ENCODE peak calls at places on chromosomes 4 and X, in ten cellular contexts. I, H, J, W, P, E, C, L, U and G are unnamed samples.

GRCh38 chr4:153490985-153491483 is 24.9 kb downstream of the TMEM131L start:
- DNase-seq in I (no peak), H (no peak), J (no peak), W (no peak), P (peak), E (no peak), C (no peak), L (no peak), U (no peak), G (no peak)

GRCh38 chrX:45851434-45851991 is 650.8 kb upstream of the DIPK2B start:
- DNase-seq in I (no peak), H (no peak), J (peak), W (no peak), P (no peak), E (no peak), C (peak), L (peak), U (no peak), G (no peak)

GRCh38 chrX:118026631-118027030 is 90.0 kb downstream of the KLHL13 start:
- DNase-seq in I (no peak), H (no peak), J (no peak), W (no peak), P (no peak), E (no peak), C (no peak), L (no peak), U (no peak), G (no peak)

GRCh38 chrX:43456056-43456455 is 200.0 kb upstream of the MAOA start:
- DNase-seq in I (no peak), H (no peak), J (no peak), W (no peak), P (no peak), E (no peak), C (no peak), L (no peak), U (no peak), G (no peak)

GRCh38 chr4:153260152-153260551 is 55.9 kb downstream of the TRIM2 start:
- DNase-seq in I (no peak), H (no peak), J (peak), W (no peak), P (no peak), E (no peak), C (no peak), L (no peak), U (no peak), G (no peak)

GRCh38 chrX:32530802-32531403 is 680.4 kb downstream of the DMD start:
- DNase-seq in I (peak), H (peak), J (peak), W (peak), P (peak), E (no peak), C (no peak), L (no peak), U (peak), G (no peak)

GRCh38 chrX:152601848-152602616 is 35.7 kb upstream of the GABRQ start:
- DNase-seq in I (no peak), H (peak), J (peak), W (peak), P (peak), E (no peak), C (no peak), L (no peak), U (no peak), G (no peak)

GRCh38 chrX:122134291-122134690 is 1049.8 kb upstream of the GRIA3 start:
- DNase-seq in I (no peak), H (no peak), J (no peak), W (no peak), P (no peak), E (no peak), C (no peak), L (no peak), U (no peak), G (no peak)

GRCh38 chrX:71095555-71095970 is at the start of gene FOXO4:
- DNase-seq in I (peak), H (peak), J (peak), W (peak), P (peak), E (peak), C (peak), L (peak), U (peak), G (peak)

GRCh38 chrX:134764202-134764785 is 106.0 kb upstream of the PLAC1 start:
- DNase-seq in I (peak), H (no peak), J (peak), W (peak), P (peak), E (no peak), C (no peak), L (no peak), U (no peak), G (no peak)

GRCh38 chr4:37054670-37055069 is 189.9 kb upstream of the NWD2 start:
- DNase-seq in I (no peak), H (no peak), J (peak), W (no peak), P (no peak), E (no peak), C (no peak), L (no peak), U (no peak), G (no peak)

GRCh38 chr4:80340036-80340435 is 4.5 kb downstream of the CFAP299 start:
- DNase-seq in I (peak), H (no peak), J (no peak), W (no peak), P (no peak), E (no peak), C (no peak), L (no peak), U (peak), G (no peak)

GRCh38 chr4:10728016-10728415 is 43.4 kb upstream of the CLNK start:
- DNase-seq in I (no peak), H (no peak), J (no peak), W (no peak), P (no peak), E (no peak), C (no peak), L (no peak), U (no peak), G (no peak)

GRCh38 chr4:145176641-145177432 is 3.6 kb downstream of the OTUD4 start:
- DNase-seq in I (no peak), H (no peak), J (no peak), W (no peak), P (peak), E (no peak), C (no peak), L (no peak), U (no peak), G (no peak)
- H3K4me3 ChIP-seq in I (peak), H (peak), J (no peak), W (no peak), P (peak), E (peak), C (peak), L (no peak), U (no peak), G (no peak)

DNA sequence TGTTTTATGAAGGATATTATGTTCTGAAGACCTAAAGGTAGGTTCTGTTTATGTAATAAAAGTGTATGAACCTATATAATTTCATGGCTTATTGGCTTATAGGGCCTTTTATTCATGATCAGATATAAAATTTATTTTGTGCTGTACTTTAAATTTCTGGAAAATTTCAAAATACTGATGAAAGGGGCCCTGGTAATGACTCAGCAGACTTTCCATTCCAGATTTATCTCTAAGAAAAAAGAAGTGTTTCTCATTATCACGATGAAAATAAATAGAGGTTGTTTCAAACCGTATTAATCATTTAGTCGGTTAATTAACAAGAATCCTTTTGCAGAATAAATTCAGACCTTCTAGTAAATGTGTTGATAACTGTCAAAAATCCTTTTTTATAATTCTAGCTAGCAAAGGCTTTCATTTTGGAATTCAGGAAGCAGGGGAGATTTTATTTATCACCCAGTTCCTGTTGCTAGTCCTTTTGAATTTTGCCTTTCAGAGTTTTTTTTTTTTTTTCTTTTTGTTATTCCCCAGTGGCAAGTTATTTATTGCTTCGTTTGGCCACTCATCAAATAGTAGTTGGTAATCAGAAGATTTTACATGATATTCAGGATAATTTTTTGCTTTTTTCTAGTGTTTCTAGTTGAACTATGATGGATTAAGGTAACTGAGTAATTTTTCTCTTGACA is 5.4 kb upstream of the TAPT1 start:
- DNase-seq in I (peak), H (no peak), J (no peak), W (no peak), P (no peak), E (no peak), C (no peak), L (no peak), U (peak), G (no peak)
- H3K4me3 ChIP-seq in I (peak), H (no peak), J (no peak), W (no peak), P (no peak), E (peak), C (no peak), L (peak), U (no peak), G (no peak)

GRCh38 chr4:81469774-81470455 is 1.8 kb downstream of the RASGEF1B start:
- DNase-seq in I (no peak), H (no peak), J (no peak), W (no peak), P (no peak), E (no peak), C (no peak), L (no peak), U (no peak), G (no peak)
- H3K4me3 ChIP-seq in I (peak), H (peak), J (peak), W (no peak), P (no peak), E (peak), C (peak), L (peak), U (peak), G (peak)

GRCh38 chr4:103012594-103012993 is 6.9 kb downstream of the SLC9B1 start:
- DNase-seq in I (no peak), H (peak), J (no peak), W (no peak), P (no peak), E (no peak), C (no peak), L (no peak), U (peak), G (no peak)

GRCh38 chr4:103012085-103012484 is 7.4 kb downstream of the SLC9B1 start:
- DNase-seq in I (peak), H (peak), J (no peak), W (peak), P (no peak), E (no peak), C (no peak), L (no peak), U (peak), G (no peak)

GRCh38 chr4:103010827-103011226 is 8.7 kb downstream of the SLC9B1 start:
- DNase-seq in I (no peak), H (no peak), J (no peak), W (no peak), P (no peak), E (no peak), C (no peak), L (no peak), U (no peak), G (no peak)

GRCh38 chr4:103008875-103009729 is 10.4 kb downstream of the SLC9B1 start:
- DNase-seq in I (peak), H (peak), J (peak), W (peak), P (peak), E (no peak), C (no peak), L (no peak), U (peak), G (no peak)

GRCh38 chr4:103011378-103012025 is 8.0 kb downstream of the SLC9B1 start:
- DNase-seq in I (peak), H (peak), J (no peak), W (no peak), P (no peak), E (no peak), C (no peak), L (peak), U (peak), G (no peak)
- H3K4me3 ChIP-seq in I (no peak), H (no peak), J (no peak), W (no peak), P (no peak), E (no peak), C (no peak), L (no peak), U (no peak), G (no peak)

DNA sequence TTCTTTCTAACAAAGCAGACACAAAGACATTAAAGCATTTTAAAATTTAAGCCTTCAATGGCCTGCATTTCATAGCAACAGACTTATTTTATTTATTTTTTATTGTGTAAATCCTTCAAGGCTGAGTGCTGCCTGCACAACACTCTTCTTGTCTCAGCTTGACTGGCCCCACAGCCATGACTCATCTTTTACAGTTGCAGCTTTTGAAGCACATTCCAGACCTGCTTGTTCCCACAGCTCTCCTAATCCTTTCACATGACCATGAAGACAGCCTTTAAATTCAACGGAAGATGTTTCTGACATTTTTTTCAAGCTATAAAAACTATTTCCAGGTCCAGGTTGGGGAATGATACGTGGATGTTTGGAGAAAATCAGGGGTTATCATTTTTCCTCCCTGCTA is 276.9 kb upstream of the TACR3 start:
- DNase-seq in I (peak), H (peak), J (peak), W (peak), P (peak), E (no peak), C (no peak), L (no peak), U (peak), G (no peak)
- H3K4me3 ChIP-seq in I (no peak), H (peak), J (peak), W (no peak), P (no peak), E (no peak), C (no peak), L (no peak), U (no peak), G (peak)

GRCh38 chr4:2763511-2763967 is 7.4 kb upstream of the TNIP2 start:
- DNase-seq in I (no peak), H (no peak), J (no peak), W (no peak), P (no peak), E (no peak), C (no peak), L (no peak), U (peak), G (no peak)
- H3K4me3 ChIP-seq in I (peak), H (peak), J (peak), W (no peak), P (peak), E (peak), C (peak), L (peak), U (peak), G (peak)